ENCODE peak calls at places on chromosome 2, in eight cellular contexts. N is transverse colon, F is suprapubic skin, R is SK-N-SH, P is heart left ventricle, W is PC-9, B is endothelial cell of umbilical vein, Z is upper lobe of right lung. U is an unnamed sample.
A peak's percentile ranks its signal among the peaks of the same experiment; 100 is the strongest.

GRCh38 chr2:9002637-9003365 is 683 bp downstream of the MBOAT2 start:
- DNase-seq in N (peak; percentile 23), F (peak; percentile 79), R (peak; percentile 82), P (no peak), W (no peak), B (peak; percentile 33), Z (peak; percentile 66), U (no peak)

GRCh38 chr2:45950606-45951005 is 299.1 kb downstream of the PRKCE start:
- DNase-seq in N (no peak), F (no peak), R (no peak), P (no peak), W (no peak), B (no peak), Z (no peak), U (no peak)

GRCh38 chr2:26077291-26077690 is 43.4 kb downstream of the RAB10 start:
- DNase-seq in N (no peak), F (no peak), R (no peak), P (no peak), W (no peak), B (no peak), Z (no peak), U (no peak)

GRCh38 chr2:134181219-134181618 is 72.7 kb upstream of the MGAT5 start:
- DNase-seq in N (peak; percentile 44), F (no peak), R (no peak), P (no peak), W (no peak), B (no peak), Z (no peak), U (peak; percentile 42)

GRCh38 chr2:127128508-127128907 is 21.6 kb upstream of the BIN1 start:
- DNase-seq in N (peak; percentile 78), F (no peak), R (peak; percentile 74), P (no peak), W (no peak), B (no peak), Z (peak; percentile 85), U (peak; percentile 76)

GRCh38 chr2:18479901-18480369 is 80.5 kb downstream of the RDH14 start:
- DNase-seq in N (no peak), F (peak; percentile 83), R (no peak), P (no peak), W (no peak), B (no peak), Z (no peak), U (no peak)

GRCh38 chr2:102735431-102736130 is 26.2 kb upstream of the TMEM182 start:
- DNase-seq in N (peak; percentile 49), F (no peak), R (no peak), P (no peak), W (no peak), B (peak; percentile 5), Z (no peak), U (no peak)

GRCh38 chr2:162838141-162838500 is 446 bp downstream of the KCNH7 start:
- DNase-seq in N (no peak), F (no peak), R (no peak), P (no peak), W (no peak), B (no peak), Z (no peak), U (no peak)

GRCh38 chr2:45263147-45263546 is 253.9 kb upstream of the SIX2 start:
- DNase-seq in N (no peak), F (no peak), R (peak; percentile 81), P (no peak), W (peak; percentile 95), B (peak; percentile 93), Z (no peak), U (peak; percentile 55)

GRCh38 chr2:149924549-149925213 is 337.1 kb upstream of the MMADHC start:
- DNase-seq in N (no peak), F (no peak), R (no peak), P (no peak), W (no peak), B (no peak), Z (no peak), U (no peak)
- H3K27ac ChIP-seq in N (no peak overlapping the region), F (no peak overlapping the region), R (no peak overlapping the region), P (no peak overlapping the region), W (peak overlapping the region; percentile 29), B (no peak overlapping the region), Z (no peak overlapping the region), U (no peak overlapping the region)

GRCh38 chr2:10016001-10016801 is 27.1 kb upstream of the KLF11 start:
- DNase-seq in N (no peak), F (no peak), R (no peak), P (no peak), W (no peak), B (no peak), Z (no peak), U (no peak)

GRCh38 chr2:10014418-10015190 is 28.7 kb upstream of the KLF11 start:
- DNase-seq in N (no peak), F (no peak), R (no peak), P (no peak), W (peak; percentile 60), B (no peak), Z (no peak), U (no peak)

GRCh38 chr2:10009811-10010781 is 33.3 kb upstream of the KLF11 start:
- DNase-seq in N (peak; percentile 59), F (peak; percentile 75), R (peak; percentile 70), P (peak; percentile 82), W (no peak), B (no peak), Z (peak; percentile 79), U (no peak)

GRCh38 chr2:10009271-10009810 is 34.0 kb upstream of the KLF11 start:
- DNase-seq in N (no peak), F (peak; percentile 76), R (peak; percentile 67), P (no peak), W (no peak), B (no peak), Z (peak; percentile 41), U (no peak)

GRCh38 chr2:10012963-10013461 is 30.3 kb upstream of the KLF11 start:
- DNase-seq in N (no peak), F (no peak), R (no peak), P (no peak), W (peak; percentile 78), B (no peak), Z (peak; percentile 60), U (no peak)
- H3K4me1 ChIP-seq in N (peaks cover 14% of the 10 kb centered on the region), F (peaks cover 23% of the 10 kb centered on the region), R (peaks cover 6% of the 10 kb centered on the region), P (peaks cover 6% of the 10 kb centered on the region), W (no peaks in the 10 kb centered on the region), B (no peaks in the 10 kb centered on the region), Z (peaks cover 9% of the 10 kb centered on the region), U (no peaks in the 10 kb centered on the region)

GRCh38 chr2:233453111-233453915 is 99.0 kb downstream of the DGKD start:
- DNase-seq in N (no peak), F (no peak), R (no peak), P (no peak), W (no peak), B (no peak), Z (peak; percentile 37), U (no peak)

GRCh38 chr2:233451950-233452349 is 97.7 kb downstream of the DGKD start:
- DNase-seq in N (no peak), F (no peak), R (no peak), P (no peak), W (no peak), B (no peak), Z (peak; percentile 17), U (no peak)

GRCh38 chr2:233455006-233455405 is 100.7 kb downstream of the DGKD start:
- DNase-seq in N (no peak), F (no peak), R (no peak), P (no peak), W (no peak), B (no peak), Z (peak; percentile 23), U (no peak)

GRCh38 chr2:233455491-233455890 is 101.2 kb downstream of the DGKD start:
- DNase-seq in N (no peak), F (no peak), R (no peak), P (no peak), W (no peak), B (no peak), Z (peak; percentile 45), U (no peak)

GRCh38 chr2:233453916-233454315 is 99.6 kb downstream of the DGKD start:
- DNase-seq in N (no peak), F (no peak), R (no peak), P (no peak), W (no peak), B (no peak), Z (peak; percentile 21), U (no peak)
- H3K9me3 ChIP-seq in N (no peaks in the 10 kb centered on the region), F (no peaks in the 10 kb centered on the region), R (no peaks in the 10 kb centered on the region), P (no peaks in the 10 kb centered on the region), W (no peaks in the 10 kb centered on the region), B (no peaks in the 10 kb centered on the region), Z (no peaks in the 10 kb centered on the region), U (no peaks in the 10 kb centered on the region)

DNA sequence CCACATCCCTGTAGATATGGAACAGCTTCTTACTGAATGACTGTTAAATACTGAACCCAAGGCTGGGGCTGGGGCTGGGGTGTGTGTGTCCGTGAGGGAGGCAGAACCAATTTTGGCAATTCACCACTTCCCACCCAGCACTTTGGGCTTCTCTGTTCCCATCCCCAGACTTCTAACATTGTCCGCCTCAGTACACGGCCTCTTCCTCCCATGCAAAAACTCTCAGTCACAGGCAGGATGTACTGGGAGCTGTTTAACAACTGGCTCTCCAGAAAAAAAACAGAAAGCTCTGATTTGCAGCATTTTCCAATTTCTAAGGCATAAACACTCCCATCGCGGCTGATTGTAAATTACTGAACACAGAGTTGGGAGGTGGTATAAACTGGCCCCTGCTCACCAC is 73.0 kb upstream of the MAP4K3 start:
- DNase-seq in N (no peak), F (no peak), R (no peak), P (peak; percentile 26), W (no peak), B (no peak), Z (no peak), U (no peak)
- H3K27ac ChIP-seq in N (peak overlapping the region; percentile 62), F (no peak overlapping the region), R (no peak overlapping the region), P (peak overlapping the region; percentile 83), W (no peak overlapping the region), B (no peak overlapping the region), Z (no peak overlapping the region), U (no peak overlapping the region)

GRCh38 chr2:182867411-182868048 is 1.1 kb upstream of the FRZB start:
- DNase-seq in N (no peak), F (no peak), R (peak; percentile 49), P (no peak), W (no peak), B (no peak), Z (no peak), U (no peak)

GRCh38 chr2:182866461-182867369 is at the start of gene FRZB:
- DNase-seq in N (peak; percentile 32), F (peak; percentile 86), R (peak; percentile 84), P (peak; percentile 76), W (no peak), B (peak; percentile 69), Z (peak; percentile 70), U (no peak)

GRCh38 chr2:182866095-182866460 is 359 bp downstream of the FRZB start:
- DNase-seq in N (no peak), F (no peak), R (no peak), P (no peak), W (no peak), B (no peak), Z (no peak), U (no peak)

GRCh38 chr2:182868423-182868822 is 2.0 kb upstream of the FRZB start:
- DNase-seq in N (peak; percentile 14), F (no peak), R (peak; percentile 23), P (no peak), W (no peak), B (no peak), Z (no peak), U (no peak)

DNA sequence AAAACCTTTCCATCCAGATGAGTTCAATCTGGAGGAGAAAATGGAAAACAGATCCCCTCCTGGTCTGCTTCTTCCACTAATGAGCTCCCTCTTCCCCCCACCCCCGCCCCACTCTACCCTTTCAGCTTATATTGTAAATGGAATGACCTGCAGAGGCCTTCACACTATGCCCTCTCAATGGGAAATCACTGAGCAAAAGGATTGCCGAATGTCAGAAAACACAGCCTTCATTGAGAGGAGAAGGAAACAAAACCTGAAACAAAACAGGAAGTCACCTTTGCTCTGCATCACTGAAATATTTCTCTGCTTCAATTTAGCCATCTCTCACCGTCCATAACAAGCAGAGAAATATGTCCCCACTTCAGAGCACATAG is 1.6 kb upstream of the FRZB start:
- DNase-seq in N (no peak), F (no peak), R (peak; percentile 75), P (no peak), W (no peak), B (no peak), Z (no peak), U (peak; percentile 60)
- H3K4me1 ChIP-seq in N (peaks cover 27% of the 10 kb centered on the region), F (peaks cover 17% of the 10 kb centered on the region), R (no peaks in the 10 kb centered on the region), P (no peaks in the 10 kb centered on the region), W (no peaks in the 10 kb centered on the region), B (peaks cover 11% of the 10 kb centered on the region), Z (no peaks in the 10 kb centered on the region), U (peaks cover 21% of the 10 kb centered on the region)

U was measured in OCI-LY7.